ENCODE peak calls at places on chromosome 1, in six cellular contexts. F is globus pallidus; X is Jurkat, Clone E6-1; E is activated T-cell treated with anti-CD3 and anti-CD28 coated beads for 24 hours; G is stimulated activated CD4-positive, alpha-beta T cell treated with anti-CD3 and anti-CD28 coated beads, Interleukin-1b, Interleukin-23, amount 100 ng/mL, for 24 hours; V is neural progenitor cell. T is an unnamed sample.

GRCh38 chr1:161439280-161440232 is 65.7 kb upstream of the FCGR2A start:
- DNase-seq in F (no peak), X (no peak), E (peak; percentile 34), G (no peak), V (no peak), T (no peak)

GRCh38 chr1:52348704-52349301 is 17.2 kb downstream of the CC2D1B start:
- DNase-seq in F (peak; percentile 60), X (no peak), E (no peak), G (no peak), V (peak; percentile 71), T (no peak)

GRCh38 chr1:115729765-115730164 is 38.7 kb downstream of the CASQ2 start:
- DNase-seq in F (no peak), X (no peak), E (no peak), G (no peak), V (no peak), T (no peak)

GRCh38 chr1:169109561-169110134 is 3.2 kb downstream of the ATP1B1 start:
- DNase-seq in F (peak; percentile 83), X (no peak), E (no peak), G (no peak), V (peak; percentile 33), T (no peak)

GRCh38 chr1:86194491-86195034 is 38.0 kb upstream of the COL24A1 start:
- DNase-seq in F (no peak), X (no peak), E (no peak), G (no peak), V (no peak), T (no peak)

GRCh38 chr1:183303325-183303645 is 114.9 kb downstream of the NMNAT2 start:
- DNase-seq in F (no peak), X (no peak), E (no peak), G (no peak), V (no peak), T (no peak)

GRCh38 chr1:231970684-231971083 is 344.1 kb downstream of the DISC1 start:
- DNase-seq in F (no peak), X (no peak), E (no peak), G (no peak), V (no peak), T (no peak)

GRCh38 chr1:2493218-2493617 is 17.1 kb downstream of the PLCH2 start:
- DNase-seq in F (no peak), X (no peak), E (no peak), G (no peak), V (no peak), T (no peak)

GRCh38 chr1:212615092-212615470 is 6.5 kb downstream of the ATF3 start:
- DNase-seq in F (no peak), X (no peak), E (no peak), G (no peak), V (no peak), T (no peak)

GRCh38 chr1:68136187-68136586 is 85.8 kb upstream of the DIRAS3 start:
- DNase-seq in F (no peak), X (no peak), E (no peak), G (no peak), V (no peak), T (no peak)

GRCh38 chr1:163168053-163168452 is 34.7 kb downstream of the RGS5 start:
- DNase-seq in F (peak; percentile 16), X (no peak), E (no peak), G (no peak), V (no peak), T (no peak)

GRCh38 chr1:40630488-40631223 is 34.8 kb downstream of the RIMS3 start:
- DNase-seq in F (no peak), X (no peak), E (no peak), G (no peak), V (peak; percentile 83), T (no peak)

GRCh38 chr1:172054172-172054571 is 212.9 kb downstream of the DNM3 start:
- DNase-seq in F (no peak), X (no peak), E (no peak), G (no peak), V (no peak), T (no peak)

GRCh38 chr1:43446881-43447835 is 6.6 kb downstream of the HYI start:
- DNase-seq in F (no peak), X (no peak), E (no peak), G (no peak), V (no peak), T (no peak)

T was measured in activated naive CD8-positive, alpha-beta T cell treated with anti-CD3 and anti-CD28 coated beads, Interleukin-2, amount 50 U/mL, for 16 hours.